ENCODE peak calls at places on chromosomes 6 and 20, in five cellular contexts. H is cardiac muscle cell, M is GM12864, W is left ventricle myocardium inferior, L is HFF-Myc. U is an unnamed sample.

GRCh38 chr6:168526841-168527281 is 85.9 kb downstream of the SMOC2 start:
- DNase-seq in L (no peak), W (peak; percentile 68), M (no peak), H (peak; percentile 75), U (no peak)

GRCh38 chr6:134117409-134117808 is 65.0 kb upstream of the SLC2A12 start:
- DNase-seq in H (peak; percentile 19), M (no peak), L (no peak), W (no peak), U (no peak)

GRCh38 chr6:43256670-43257664 is 13.7 kb downstream of the TTBK1 start:
- DNase-seq in H (no peak), L (no peak), M (no peak), W (no peak), U (no peak)

GRCh38 chr20:43360016-43360415 is 97.7 kb upstream of the SRSF6 start:
- DNase-seq in M (no peak), W (no peak), H (no peak), L (no peak), U (no peak)

GRCh38 chr6:23396934-23397333 is 729.1 kb upstream of the NRSN1 start:
- DNase-seq in W (no peak), H (no peak), L (no peak), M (no peak), U (no peak)

GRCh38 chr6:50714487-50715379 is 1.4 kb downstream of the TFAP2D start:
- DNase-seq in H (no peak), L (no peak), M (no peak), W (no peak), U (no peak)

GRCh38 chr6:41100871-41101287 is 28.1 kb downstream of the NFYA start:
- DNase-seq in L (no peak), M (no peak), W (peak; percentile 16), H (peak; percentile 14), U (no peak)

GRCh38 chr6:131183427-131184095 is 48.3 kb downstream of the AKAP7 start:
- DNase-seq in L (no peak), M (no peak), W (no peak), H (no peak), U (no peak)

GRCh38 chr6:137799950-137800568 is 67.0 kb upstream of the TNFAIP3 start:
- DNase-seq in H (peak; percentile 80), W (no peak), M (peak; percentile 59), L (peak; percentile 25), U (no peak)

GRCh38 chr6:96899019-96899418 is 1.3 kb upstream of the NDUFAF4 start:
- DNase-seq in W (no peak), L (peak; percentile 32), H (peak; percentile 57), M (no peak), U (no peak)

GRCh38 chr6:39934060-39934757 is at the start of gene MOCS1:
- DNase-seq in L (no peak), H (peak; percentile 85), M (no peak), W (peak; percentile 92), U (peak; percentile 29)

GRCh38 chr6:110475255-110475654 is 1.2 kb downstream of the SLC22A16 start:
- DNase-seq in W (peak; percentile 25), L (no peak), M (no peak), H (peak; percentile 35), U (no peak)

GRCh38 chr20:17749979-17750721 is 50.4 kb downstream of the BANF2 start:
- DNase-seq in M (no peak), L (no peak), W (peak; percentile 73), H (peak; percentile 80), U (no peak)

GRCh38 chr20:50380697-50381040 is 129.5 kb upstream of the PTPN1 start:
- DNase-seq in L (no peak), W (no peak), H (peak; percentile 69), M (no peak), U (no peak)

GRCh38 chr6:77180367-77180766 is 282.9 kb downstream of the HTR1B start:
- DNase-seq in W (no peak), M (no peak), L (no peak), H (no peak), U (no peak)

GRCh38 chr20:21353236-21353635 is 44.1 kb downstream of the NKX2-4 start:
- DNase-seq in W (no peak), H (peak; percentile 72), M (no peak), L (no peak), U (no peak)

GRCh38 chr6:38367231-38367630 is 272.5 kb downstream of the BTBD9 start:
- DNase-seq in W (no peak), L (no peak), H (no peak), M (no peak), U (no peak)

GRCh38 chr6:72626126-72626525 is 4.3 kb downstream of the KCNQ5 start:
- DNase-seq in W (no peak), L (no peak), M (no peak), H (no peak), U (no peak)

GRCh38 chr20:10508060-10508459 is 73.0 kb downstream of the SLX4IP start:
- DNase-seq in M (no peak), L (no peak), H (peak; percentile 44), W (no peak), U (no peak)

GRCh38 chr6:39979461-39980328 is 45.4 kb upstream of the MOCS1 start:
- DNase-seq in H (no peak), M (no peak), L (no peak), W (no peak), U (no peak)

GRCh38 chr6:115287467-115287866 is 773.2 kb downstream of the FRK start:
- DNase-seq in W (no peak), L (no peak), M (no peak), H (no peak), U (no peak)

GRCh38 chr6:3746119-3746691 is 5.3 kb downstream of the PXDC1 start:
- DNase-seq in W (no peak), L (no peak), H (no peak), M (no peak), U (no peak)

GRCh38 chr6:114096553-114097172 is 125.7 kb upstream of the HDAC2 start:
- DNase-seq in L (no peak), H (peak; percentile 46), W (no peak), M (no peak), U (no peak)

GRCh38 chr6:31768717-31769257 is 6.3 kb downstream of the SAPCD1 start:
- DNase-seq in L (no peak), W (no peak), H (no peak), M (no peak), U (no peak)

GRCh38 chr6:5025911-5026819 is 22.3 kb upstream of the RPP40 start:
- DNase-seq in M (no peak), W (peak; percentile 58), L (no peak), H (peak; percentile 68), U (no peak)

GRCh38 chr6:41938590-41938989 is 3.0 kb downstream of the CCND3 start:
- DNase-seq in H (no peak), M (no peak), L (no peak), W (no peak), U (no peak)

GRCh38 chr6:91482498-91482897 is 895.6 kb upstream of the MAP3K7 start:
- DNase-seq in W (no peak), H (no peak), M (peak; percentile 36), L (no peak), U (no peak)

GRCh38 chr20:47453167-47453782 is 48.4 kb upstream of the NCOA3 start:
- DNase-seq in L (peak; percentile 63), M (peak; percentile 95), W (no peak), H (peak; percentile 79), U (no peak)

GRCh38 chr6:31356216-31356945 is 598 bp downstream of the HLA-B start:
- DNase-seq in H (peak; percentile 40), M (no peak), W (peak; percentile 38), L (no peak), U (peak; percentile 72)

GRCh38 chr20:3222635-3223600 is 13.6 kb downstream of the ITPA start:
- DNase-seq in H (no peak), W (peak; percentile 70), M (no peak), L (no peak), U (no peak)

GRCh38 chr6:47129129-47129528 is 87.0 kb upstream of the ADGRF1 start:
- DNase-seq in W (no peak), L (no peak), M (no peak), H (no peak), U (no peak)

GRCh38 chr6:1872649-1873131 is 263.0 kb downstream of the FOXC1 start:
- DNase-seq in M (no peak), W (no peak), H (peak; percentile 83), L (peak; percentile 71), U (no peak)

GRCh38 chr20:55160996-55161395 is 685.6 kb downstream of the DOK5 start:
- DNase-seq in L (no peak), W (no peak), H (no peak), M (no peak), U (no peak)

GRCh38 chr6:155154158-155154830 is 109.5 kb upstream of the CLDN20 start:
- DNase-seq in L (peak; percentile 90), M (no peak), W (no peak), H (peak; percentile 74), U (no peak)

GRCh38 chr6:105992315-105992961 is 93.7 kb upstream of the PRDM1 start:
- DNase-seq in W (peak; percentile 82), M (peak; percentile 68), H (peak; percentile 77), L (peak; percentile 38), U (peak; percentile 83)

GRCh38 chr6:136547336-136547735 is 2.9 kb downstream of the MAP7 start:
- DNase-seq in M (no peak), W (no peak), H (peak; percentile 60), L (no peak), U (no peak)
- TF ChIP-seq CTCF in M (peak; percentile 62), W (peak; percentile 32), H (peak; percentile 63), L (peak; percentile 40), U (no peak)

DNA sequence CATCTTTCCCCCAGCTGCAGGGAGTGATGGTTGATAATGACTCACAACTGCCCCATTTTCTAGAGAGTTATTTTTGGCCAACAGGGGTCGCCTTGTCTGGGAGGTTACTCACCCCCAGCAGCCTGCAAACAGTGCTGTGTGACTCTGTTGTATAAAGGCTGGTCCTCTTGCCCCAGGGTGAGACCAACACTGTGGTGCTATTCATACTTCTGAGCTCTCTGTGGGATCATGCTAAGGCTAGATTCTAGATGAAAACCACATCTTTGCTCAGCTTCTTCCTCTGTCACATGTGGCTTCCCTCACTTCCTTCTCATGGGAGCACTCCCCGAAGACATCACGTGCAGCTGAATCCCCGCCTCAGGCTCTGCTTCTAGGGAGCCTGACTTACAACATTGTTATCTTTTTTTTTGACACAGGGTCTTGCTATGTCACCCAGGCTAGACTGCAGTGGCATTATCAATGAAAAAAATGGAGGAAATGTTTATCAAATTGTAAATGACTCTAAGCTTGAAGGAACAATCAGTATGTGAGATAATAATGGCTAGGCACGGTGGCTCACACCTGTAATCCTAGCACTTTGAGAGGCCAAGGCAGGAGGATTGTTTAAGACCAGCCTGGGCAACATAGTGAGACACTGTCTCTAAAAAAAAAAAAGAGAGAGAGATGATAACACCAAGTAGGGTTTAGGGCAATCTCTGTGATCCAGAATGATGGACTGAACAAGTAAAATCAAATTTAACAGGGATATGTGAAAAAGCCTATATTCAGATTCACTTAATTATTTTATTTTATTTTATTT is 55.7 kb upstream of the SLC23A2 start:
- DNase-seq in L (peak; percentile 25), M (no peak), W (peak; percentile 39), H (peak; percentile 37), U (peak; percentile 67)
- TF ChIP-seq CTCF in L (peak; percentile 58), M (peak; percentile 68), W (peak; percentile 28), H (peak; percentile 50), U (peak; percentile 59)

GRCh38 chr6:93183513-93183912 is 235.8 kb downstream of the EPHA7 start:
- DNase-seq in M (no peak), W (no peak), H (no peak), L (no peak), U (no peak)
- TF ChIP-seq CTCF in M (no peak), W (no peak), H (no peak), L (no peak), U (no peak)

DNA sequence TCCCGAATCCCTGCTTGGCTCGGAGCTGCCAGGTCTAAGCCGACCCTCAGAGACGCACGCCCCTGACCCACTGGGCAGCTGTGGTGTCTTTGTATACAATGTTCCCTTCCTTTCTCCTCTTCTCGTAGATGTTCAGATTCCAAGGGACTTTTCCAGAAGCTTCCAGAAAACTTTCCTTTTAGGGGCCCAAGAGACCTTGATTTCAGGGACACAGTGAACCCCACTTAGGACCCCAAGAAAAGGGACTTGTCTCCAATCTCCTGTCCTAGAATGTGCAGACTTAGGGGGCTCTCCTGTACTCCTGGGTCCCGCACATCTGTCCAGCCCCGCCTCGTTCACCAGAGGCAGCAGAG is 103.5 kb downstream of the EDN3 start:
- DNase-seq in W (no peak), H (no peak), M (no peak), L (no peak), U (no peak)
- TF ChIP-seq CTCF in W (peak; percentile 9), H (no peak), M (no peak), L (no peak), U (peak; percentile 45)

U was measured in natural killer cell.